ENCODE peak calls at places on chromosomes 6 and 20, in four cellular contexts. One of them, this sample, is unnamed.

GRCh38 chr6:130037207-130037811 is 18.9 kb downstream of the L3MBTL3 start:
- DNase-seq in NB4: no peak
- DNase-seq in endothelial cell of umbilical vein: peak
- DNase-seq in heart left ventricle: no peak
- DNase-seq in this sample: peak

GRCh38 chr20:11841972-11842461 is 75.7 kb upstream of the BTBD3 start:
- DNase-seq in endothelial cell of umbilical vein: no peak
- DNase-seq in NB4: no peak
- DNase-seq in heart left ventricle: no peak
- DNase-seq in this sample: no peak

GRCh38 chr20:5430670-5431069 is 113.9 kb upstream of the PROKR2 start:
- DNase-seq in NB4: no peak
- DNase-seq in heart left ventricle: no peak
- DNase-seq in endothelial cell of umbilical vein: no peak
- DNase-seq in this sample: no peak

GRCh38 chr20:10337291-10337690 is 96.7 kb downstream of the MKKS start:
- DNase-seq in endothelial cell of umbilical vein: no peak
- DNase-seq in NB4: no peak
- DNase-seq in heart left ventricle: no peak
- DNase-seq in this sample: peak

GRCh38 chr6:134077301-134077700 is 24.9 kb upstream of the SLC2A12 start:
- DNase-seq in NB4: peak
- DNase-seq in heart left ventricle: no peak
- DNase-seq in endothelial cell of umbilical vein: peak
- DNase-seq in this sample: no peak

GRCh38 chr6:96735332-96735731 is 101.9 kb downstream of the GPR63 start:
- DNase-seq in NB4: no peak
- DNase-seq in heart left ventricle: no peak
- DNase-seq in endothelial cell of umbilical vein: no peak
- DNase-seq in this sample: no peak

GRCh38 chr6:38307730-38308129 is 332.0 kb downstream of the BTBD9 start:
- DNase-seq in endothelial cell of umbilical vein: no peak
- DNase-seq in NB4: peak
- DNase-seq in heart left ventricle: no peak
- DNase-seq in this sample: no peak

GRCh38 chr20:56406910-56407309 is 5.2 kb upstream of the CASS4 start:
- DNase-seq in NB4: no peak
- DNase-seq in endothelial cell of umbilical vein: no peak
- DNase-seq in heart left ventricle: no peak
- DNase-seq in this sample: no peak

GRCh38 chr6:105452924-105453756 is 50.3 kb upstream of the PREP start:
- DNase-seq in endothelial cell of umbilical vein: peak
- DNase-seq in heart left ventricle: no peak
- DNase-seq in NB4: peak
- DNase-seq in this sample: no peak

GRCh38 chr6:125066964-125067363 is 86.6 kb upstream of the TPD52L1 start:
- DNase-seq in NB4: peak
- DNase-seq in heart left ventricle: no peak
- DNase-seq in endothelial cell of umbilical vein: no peak
- DNase-seq in this sample: no peak

GRCh38 chr6:30156262-30156599 is 4.8 kb downstream of the TRIM10 start:
- DNase-seq in endothelial cell of umbilical vein: peak
- DNase-seq in NB4: peak
- DNase-seq in heart left ventricle: peak
- DNase-seq in this sample: peak

GRCh38 chr6:42083530-42083929 is 33.2 kb downstream of the TAF8 start:
- DNase-seq in heart left ventricle: no peak
- DNase-seq in endothelial cell of umbilical vein: no peak
- DNase-seq in NB4: no peak
- DNase-seq in this sample: no peak

DNA sequence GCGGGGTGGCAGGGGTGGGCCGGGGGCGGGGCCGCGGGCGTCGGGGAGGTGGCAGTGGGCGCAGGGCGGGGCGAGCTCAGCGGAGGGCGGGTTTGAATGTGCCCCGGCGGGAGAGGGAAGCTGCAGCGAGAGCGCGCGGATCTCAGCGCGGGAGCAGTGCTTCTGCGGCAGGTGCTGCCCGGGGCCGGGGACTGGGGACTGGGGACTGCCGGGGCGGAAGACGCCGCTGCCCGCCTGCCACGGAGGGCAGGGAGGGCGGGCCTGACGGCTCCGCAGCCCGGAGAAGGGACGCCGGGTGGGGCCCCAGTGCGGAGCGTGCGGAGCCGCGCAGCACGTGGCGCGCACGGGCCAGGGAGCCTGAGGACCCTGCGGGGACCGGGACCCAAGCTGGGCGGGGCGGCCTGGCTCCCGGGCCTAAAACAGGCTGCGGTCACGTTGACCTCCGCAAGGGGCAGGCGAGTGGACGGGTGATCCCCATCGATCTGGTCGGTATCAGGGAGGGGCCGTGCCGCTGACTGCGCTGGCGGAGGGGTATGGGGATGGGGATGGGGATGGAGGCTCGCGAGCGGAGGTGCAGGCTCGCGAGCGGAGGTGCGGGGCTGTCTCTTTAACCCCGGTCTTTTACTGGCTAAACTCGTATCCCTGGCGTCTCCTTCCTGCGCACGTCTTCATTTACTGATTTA is at the start of gene SLC29A1:
- DNase-seq in heart left ventricle: peak
- DNase-seq in NB4: peak
- DNase-seq in endothelial cell of umbilical vein: peak
- DNase-seq in this sample: peak
- TF ChIP-seq POLR2A in heart left ventricle: peak
- TF ChIP-seq POLR2A in NB4: peak
- TF ChIP-seq POLR2A in endothelial cell of umbilical vein: peak
- TF ChIP-seq POLR2A in this sample: peak

GRCh38 chr6:45377555-45378323 is at the start of gene SUPT3H:
- DNase-seq in heart left ventricle: peak
- DNase-seq in endothelial cell of umbilical vein: peak
- DNase-seq in NB4: peak
- DNase-seq in this sample: peak
- TF ChIP-seq POLR2A in heart left ventricle: peak
- TF ChIP-seq POLR2A in endothelial cell of umbilical vein: peak
- TF ChIP-seq POLR2A in NB4: peak
- TF ChIP-seq POLR2A in this sample: peak

GRCh38 chr6:170506446-170506845 is 46.7 kb downstream of the PSMB1 start:
- DNase-seq in NB4: no peak
- DNase-seq in heart left ventricle: no peak
- DNase-seq in endothelial cell of umbilical vein: no peak
- DNase-seq in this sample: no peak
- TF ChIP-seq POLR2A in NB4: no peak
- TF ChIP-seq POLR2A in heart left ventricle: no peak
- TF ChIP-seq POLR2A in endothelial cell of umbilical vein: no peak
- TF ChIP-seq POLR2A in this sample: no peak

DNA sequence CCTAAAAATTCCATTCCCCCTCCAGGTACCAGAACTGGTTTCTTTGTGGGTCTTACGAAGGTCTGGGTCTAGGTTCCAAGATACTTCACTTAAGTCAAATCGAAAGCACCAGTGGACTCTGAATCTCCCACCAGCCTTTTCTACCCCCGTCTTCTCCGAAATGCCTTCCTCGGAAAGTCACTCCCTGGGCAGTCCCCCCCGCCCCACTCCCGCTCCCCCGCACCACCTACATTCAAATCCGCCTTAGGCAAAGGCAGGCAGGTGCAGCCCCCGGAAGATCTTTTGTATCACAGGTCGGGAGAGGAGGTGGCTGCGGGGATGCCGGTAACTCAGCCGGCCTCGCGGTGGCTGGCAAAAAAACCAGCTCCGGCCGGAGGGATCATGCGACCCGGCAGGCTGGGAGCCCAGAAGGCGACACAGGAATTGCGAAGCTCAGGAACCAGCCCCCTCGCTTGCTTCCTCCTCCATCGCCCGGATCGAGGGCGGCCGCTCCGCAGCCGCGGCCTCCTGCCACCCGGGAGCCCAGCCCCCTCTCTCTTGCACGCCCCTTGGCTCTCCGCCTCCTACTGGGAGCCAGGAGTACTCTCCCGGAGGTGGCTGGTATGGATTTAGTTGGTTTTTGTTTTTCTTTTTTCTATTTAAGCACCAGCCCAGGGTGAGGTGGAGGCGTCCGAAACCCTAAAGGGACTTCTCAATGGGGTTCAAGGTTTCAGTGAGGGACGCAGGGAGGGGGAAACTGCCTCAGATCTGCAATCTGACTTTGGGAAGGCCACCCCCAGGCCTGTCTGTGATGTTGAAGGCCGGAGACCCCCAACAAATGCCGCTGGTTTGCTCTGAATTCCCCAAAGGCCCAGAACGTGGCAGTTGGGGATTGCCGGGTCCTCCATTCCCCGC is at the start of gene BCL2L1:
- DNase-seq in NB4: peak
- DNase-seq in heart left ventricle: peak
- DNase-seq in endothelial cell of umbilical vein: peak
- DNase-seq in this sample: peak
- TF ChIP-seq POLR2A in NB4: no peak
- TF ChIP-seq POLR2A in heart left ventricle: peak
- TF ChIP-seq POLR2A in endothelial cell of umbilical vein: peak
- TF ChIP-seq POLR2A in this sample: peak

GRCh38 chr20:40274912-40275654 is 414.0 kb downstream of the MAFB start:
- DNase-seq in endothelial cell of umbilical vein: no peak
- DNase-seq in heart left ventricle: no peak
- DNase-seq in NB4: no peak
- DNase-seq in this sample: no peak
- TF ChIP-seq POLR2A in endothelial cell of umbilical vein: no peak
- TF ChIP-seq POLR2A in heart left ventricle: no peak
- TF ChIP-seq POLR2A in NB4: no peak
- TF ChIP-seq POLR2A in this sample: no peak

DNA sequence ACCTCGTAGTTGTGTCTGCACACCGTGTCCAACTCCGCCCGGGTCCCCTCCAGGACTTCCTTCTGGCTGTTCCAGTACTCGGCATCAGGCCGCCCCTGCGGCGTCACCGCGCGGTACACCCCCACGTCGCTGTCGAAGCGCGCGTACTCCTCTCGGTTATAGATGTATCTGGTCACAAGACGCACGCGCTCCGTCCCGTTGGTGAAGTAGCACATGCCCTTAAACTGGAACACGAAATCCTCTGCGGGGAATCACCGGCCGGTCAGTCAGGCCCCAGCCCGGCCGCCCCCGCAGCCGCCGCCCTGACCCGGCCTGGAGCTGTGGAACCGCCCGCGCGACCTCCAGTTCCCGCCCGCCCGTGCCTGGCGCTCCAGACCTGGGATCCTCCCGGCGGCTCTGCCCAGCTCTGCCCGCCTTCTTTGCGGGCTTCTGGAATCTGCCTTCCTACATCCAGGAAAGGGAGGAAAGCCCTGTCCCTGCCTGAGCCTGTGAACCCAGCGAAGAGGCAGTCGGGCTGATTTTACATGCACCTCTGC is 1.6 kb downstream of the HLA-DQB1 start:
- DNase-seq in NB4: no peak
- DNase-seq in heart left ventricle: peak
- DNase-seq in endothelial cell of umbilical vein: no peak
- DNase-seq in this sample: no peak
- TF ChIP-seq POLR2A in NB4: no peak
- TF ChIP-seq POLR2A in heart left ventricle: no peak
- TF ChIP-seq POLR2A in endothelial cell of umbilical vein: no peak
- TF ChIP-seq POLR2A in this sample: no peak

GRCh38 chr6:36028088-36028886 is 679 bp downstream of the MAPK14 start:
- DNase-seq in endothelial cell of umbilical vein: peak
- DNase-seq in NB4: peak
- DNase-seq in heart left ventricle: peak
- DNase-seq in this sample: peak
- TF ChIP-seq POLR2A in endothelial cell of umbilical vein: no peak
- TF ChIP-seq POLR2A in NB4: no peak
- TF ChIP-seq POLR2A in heart left ventricle: no peak
- TF ChIP-seq POLR2A in this sample: no peak

GRCh38 chr20:2840138-2840966 is at the start of the genes PCED1A and VPS16:
- DNase-seq in heart left ventricle: peak
- DNase-seq in endothelial cell of umbilical vein: peak
- DNase-seq in NB4: peak
- DNase-seq in this sample: peak
- TF ChIP-seq POLR2A in heart left ventricle: peak
- TF ChIP-seq POLR2A in endothelial cell of umbilical vein: peak
- TF ChIP-seq POLR2A in NB4: peak
- TF ChIP-seq POLR2A in this sample: peak

GRCh38 chr6:166655251-166655650 is 28.2 kb upstream of the RPS6KA2 start:
- DNase-seq in heart left ventricle: no peak
- DNase-seq in endothelial cell of umbilical vein: no peak
- DNase-seq in NB4: no peak
- DNase-seq in this sample: no peak

GRCh38 chr6:166657531-166657930 is 30.5 kb upstream of the RPS6KA2 start:
- DNase-seq in heart left ventricle: no peak
- DNase-seq in endothelial cell of umbilical vein: no peak
- DNase-seq in NB4: peak
- DNase-seq in this sample: no peak

GRCh38 chr6:166654573-166654972 is 27.5 kb upstream of the RPS6KA2 start:
- DNase-seq in heart left ventricle: no peak
- DNase-seq in endothelial cell of umbilical vein: no peak
- DNase-seq in NB4: no peak
- DNase-seq in this sample: no peak

GRCh38 chr6:166656269-166657206 is 29.5 kb upstream of the RPS6KA2 start:
- DNase-seq in NB4: no peak
- DNase-seq in endothelial cell of umbilical vein: no peak
- DNase-seq in heart left ventricle: no peak
- DNase-seq in this sample: no peak

GRCh38 chr6:166655713-166656265 is 28.7 kb upstream of the RPS6KA2 start:
- DNase-seq in heart left ventricle: no peak
- DNase-seq in endothelial cell of umbilical vein: no peak
- DNase-seq in NB4: no peak
- DNase-seq in this sample: no peak
- TF ChIP-seq POLR2A in heart left ventricle: no peak
- TF ChIP-seq POLR2A in endothelial cell of umbilical vein: no peak
- TF ChIP-seq POLR2A in NB4: no peak
- TF ChIP-seq POLR2A in this sample: no peak

This sample was measured in erythroblast.